ENCODE peak calls at places on chromosomes 16 and 17, in five cellular contexts. D is PC-3, X is fibroblast of lung, B is colonic mucosa, L is NT2/D1. P is an unnamed sample. For H3K4me1, the result is how much of the 10 kb centered on the place peaks cover.

GRCh38 chr16:5071341-5071680 is 332 bp upstream of the ALG1 start:
- DNase-seq in D (no peak), X (no peak), B (no peak), L (no peak), P (no peak)

GRCh38 chr16:2213817-2214720 is 571 bp downstream of the PGP start:
- DNase-seq in D (no peak), X (no peak), B (no peak), L (no peak), P (peak)

GRCh38 chr16:78183437-78183836 is 84.0 kb downstream of the WWOX start:
- DNase-seq in D (no peak), X (no peak), B (no peak), L (no peak), P (no peak)

GRCh38 chr17:1137465-1137894 is 42.3 kb downstream of the ABR start:
- DNase-seq in D (no peak), X (peak), B (peak), L (no peak), P (no peak)

GRCh38 chr16:56912746-56913703 is 18.9 kb upstream of the HERPUD1 start:
- DNase-seq in D (no peak), X (peak), B (peak), L (no peak), P (peak)

GRCh38 chr16:55274391-55274790 is 49.6 kb upstream of the IRX6 start:
- DNase-seq in D (no peak), X (no peak), B (no peak), L (no peak), P (no peak)

GRCh38 chr17:78736526-78737079 is 45.5 kb downstream of the CYTH1 start:
- DNase-seq in D (peak), X (no peak), B (peak), L (no peak), P (no peak)

GRCh38 chr16:10575506-10576130 is 4.8 kb downstream of the EMP2 start:
- DNase-seq in D (no peak), X (peak), B (no peak), L (no peak), P (peak)

GRCh38 chr17:63002625-63003024 is 36.6 kb downstream of the TANC2 start:
- DNase-seq in D (no peak), X (no peak), B (no peak), L (no peak), P (no peak)

GRCh38 chr17:74519951-74520553 is 11.2 kb downstream of the CD300LB start:
- DNase-seq in D (no peak), X (no peak), B (peak), L (no peak), P (no peak)

GRCh38 chr17:64126918-64127317 is 3.0 kb downstream of the ERN1 start:
- DNase-seq in D (peak), X (peak), B (no peak), L (no peak), P (peak)

GRCh38 chr17:38602862-38603785 is 2.6 kb downstream of the SRCIN1 start:
- DNase-seq in D (no peak), X (no peak), B (no peak), L (no peak), P (no peak)

GRCh38 chr16:65576631-65577030 is 454.8 kb upstream of the CDH11 start:
- DNase-seq in D (no peak), X (no peak), B (no peak), L (peak), P (no peak)

GRCh38 chr16:27512061-27512460 is 37.7 kb downstream of the GTF3C1 start:
- DNase-seq in D (no peak), X (no peak), B (no peak), L (no peak), P (no peak)

GRCh38 chr16:55062446-55062845 is 131.8 kb downstream of the IRX5 start:
- DNase-seq in D (no peak), X (no peak), B (no peak), L (no peak), P (peak)

GRCh38 chr17:34006126-34006525 is 249.0 kb upstream of the CCL2 start:
- DNase-seq in D (no peak), X (no peak), B (no peak), L (no peak), P (no peak)

GRCh38 chr17:39800540-39800939 is 62.8 kb downstream of the GRB7 start:
- DNase-seq in D (no peak), X (no peak), B (no peak), L (no peak), P (no peak)

GRCh38 chr16:15482068-15482747 is 47.8 kb downstream of the BMERB1 start:
- DNase-seq in D (peak), X (peak), B (peak), L (peak), P (peak)

GRCh38 chr17:36978810-36979584 is 30.2 kb downstream of the AATF start:
- DNase-seq in D (no peak), X (peak), B (no peak), L (no peak), P (no peak)
- H3K9ac ChIP-seq in D (no peak), X (no peak), B (no peak), L (no peak), P (no peak)

GRCh38 chr17:82862758-82863645 is 23.2 kb upstream of the ZNF750 start:
- DNase-seq in D (no peak), X (no peak), B (no peak), L (no peak), P (no peak)
- H3K4me1 ChIP-seq in D (under half), X (under half), B (under half), L (under half), P (under half)

DNA sequence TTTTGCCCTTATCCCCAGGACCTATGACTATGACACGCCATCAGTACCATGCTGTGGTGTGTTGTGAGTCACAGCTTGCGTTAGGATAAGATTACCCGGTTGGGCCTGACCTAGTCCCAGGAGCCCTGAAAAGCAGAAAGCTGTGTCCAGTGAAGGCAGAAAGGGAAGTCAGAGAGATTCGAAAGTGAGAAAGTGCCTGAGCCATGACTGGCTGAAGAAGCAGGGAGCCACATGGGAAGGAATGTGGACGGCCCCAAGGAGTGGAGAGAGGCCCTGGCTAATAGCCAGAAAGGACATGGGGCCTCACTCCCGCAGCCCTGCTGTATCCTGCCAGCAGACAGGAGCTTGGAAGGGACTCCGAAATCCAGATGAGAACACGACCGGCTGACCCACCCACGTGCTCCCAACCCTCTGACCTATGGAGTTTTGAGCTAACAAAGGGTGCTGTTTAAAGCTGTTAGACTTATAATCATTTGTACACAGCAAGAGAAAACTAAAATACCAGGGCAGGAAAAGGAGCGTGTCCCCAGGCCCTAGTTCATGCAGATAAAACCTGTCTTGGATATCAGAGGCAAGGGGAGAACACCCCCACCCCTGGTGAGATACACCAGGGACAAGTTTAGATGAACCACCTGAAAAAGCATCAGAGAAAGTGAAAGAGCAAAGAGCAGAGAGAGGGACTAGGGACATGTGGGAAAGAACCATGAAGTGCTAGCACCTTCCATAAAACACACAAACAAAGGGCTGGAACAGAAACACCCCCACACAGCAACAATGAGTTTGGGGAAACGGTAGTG is 115.3 kb downstream of the SLC39A11 start:
- DNase-seq in D (peak), X (peak), B (no peak), L (no peak), P (peak)
- H3K4me3 ChIP-seq in D (peak), X (no peak), B (no peak), L (no peak), P (peak)

GRCh38 chr16:86285938-86286921 is 224.1 kb upstream of the FOXF1 start:
- DNase-seq in D (no peak), X (peak), B (peak), L (no peak), P (no peak)
- H3K9ac ChIP-seq in D (no peak), X (no peak), B (peak), L (peak), P (no peak)

GRCh38 chr17:67042104-67042899 is 2.1 kb upstream of the CACNG1 start:
- DNase-seq in D (no peak), X (no peak), B (no peak), L (no peak), P (no peak)
- H3K4me1 ChIP-seq in D (under half), X (under half), B (under half), L (under half), P (under half)

DNA sequence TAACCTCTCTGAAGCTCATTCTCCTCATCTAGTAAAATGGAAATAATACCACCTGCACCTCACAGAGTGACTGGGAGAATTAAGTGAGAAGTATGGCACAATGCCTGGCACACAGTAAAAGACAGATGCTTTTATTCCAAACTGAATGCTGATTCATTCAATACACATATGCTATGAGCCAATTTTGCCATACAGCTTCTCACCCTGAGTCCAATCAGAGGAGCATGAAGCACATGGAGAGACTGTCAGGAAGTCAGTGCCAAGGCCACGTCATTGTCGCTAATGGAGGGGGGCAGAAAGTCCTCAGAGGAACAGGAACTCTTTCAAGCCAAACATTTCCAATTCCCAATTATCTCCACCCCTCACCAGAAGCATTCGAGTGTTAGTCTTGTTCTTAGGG is 11.6 kb downstream of the MKS1 start:
- DNase-seq in D (no peak), X (no peak), B (no peak), L (no peak), P (no peak)
- H3K4me3 ChIP-seq in D (no peak), X (no peak), B (no peak), L (no peak), P (no peak)

DNA sequence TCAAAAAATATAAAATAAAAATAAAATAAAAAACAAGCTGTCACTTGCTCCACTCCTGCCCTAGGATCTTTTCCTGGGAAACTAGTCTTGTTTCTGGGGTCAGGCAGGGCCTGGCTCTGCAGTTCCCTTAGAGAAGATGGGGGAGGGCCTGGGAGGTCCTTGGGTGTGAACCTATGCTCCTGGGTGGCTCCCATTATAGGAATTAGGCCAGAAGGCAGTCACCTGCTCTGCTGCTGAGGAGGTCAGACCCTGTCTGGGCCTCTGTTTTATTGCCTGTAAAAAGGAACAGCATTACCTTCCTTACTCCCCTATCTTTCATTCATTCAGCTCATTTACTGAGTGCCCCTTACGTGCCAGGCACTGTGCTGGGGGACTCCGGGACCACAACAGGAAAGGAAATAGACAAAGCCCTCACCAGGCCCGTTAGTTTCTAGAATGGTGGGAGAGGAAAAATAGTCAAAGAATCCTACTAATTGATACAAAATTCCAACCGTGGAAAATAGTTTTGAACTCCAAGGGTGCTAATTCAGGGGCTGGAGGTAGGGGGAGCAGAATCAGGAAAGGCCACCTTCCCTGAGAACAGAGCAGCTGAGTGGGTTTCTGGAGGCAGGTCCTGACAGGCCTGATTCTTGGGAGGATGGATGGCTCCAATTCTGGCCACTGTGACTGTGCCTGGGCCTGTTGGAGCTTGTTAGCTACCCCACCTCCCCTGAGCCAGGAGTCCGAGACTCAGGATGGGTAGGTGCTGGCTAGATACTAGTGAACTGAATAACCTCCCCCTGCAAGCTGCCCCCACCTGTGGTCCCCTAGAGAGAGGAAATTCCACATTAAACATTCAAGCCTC is 1.3 kb upstream of the SLC46A1 start:
- DNase-seq in D (no peak), X (no peak), B (no peak), L (no peak), P (no peak)
- H3K9ac ChIP-seq in D (no peak), X (no peak), B (peak), L (peak), P (no peak)

GRCh38 chr17:4607773-4608187 is 23.5 kb downstream of the SMTNL2 start:
- DNase-seq in D (no peak), X (peak), B (peak), L (no peak), P (peak)
- H3K4me1 ChIP-seq in D (under half), X (under half), B (under half), L (under half), P (under half)

P was measured in adipocyte.